ENCODE peak calls at places on chromosomes 7 and 10, in ten cellular contexts. B, L, R, S, U, O, V, T, M and G are unnamed samples.

GRCh38 chr7:50696810-50697582 is 85.7 kb downstream of the GRB10 start:
- DNase-seq in B (no peak), L (no peak), R (no peak), S (no peak), U (no peak), O (no peak), V (no peak), T (peak; percentile 16), M (no peak), G (no peak)

GRCh38 chr7:70542750-70543376 is 589.1 kb upstream of the GALNT17 start:
- DNase-seq in B (no peak), L (no peak), R (no peak), S (peak; percentile 31), U (peak; percentile 35), O (no peak), V (no peak), T (no peak), M (no peak), G (no peak)

GRCh38 chr7:139981533-139981932 is 81.2 kb downstream of the PARP12 start:
- DNase-seq in B (no peak), L (no peak), R (no peak), S (no peak), U (no peak), O (no peak), V (no peak), T (peak; percentile 72), M (no peak), G (no peak)

GRCh38 chr7:39130304-39130703 is 152.6 kb downstream of the POU6F2 start:
- DNase-seq in B (no peak), L (no peak), R (no peak), S (no peak), U (no peak), O (no peak), V (no peak), T (no peak), M (no peak), G (no peak)

GRCh38 chr7:111499027-111499426 is 63.3 kb downstream of the IMMP2L start:
- DNase-seq in B (no peak), L (no peak), R (no peak), S (no peak), U (no peak), O (peak; percentile 89), V (no peak), T (no peak), M (no peak), G (no peak)

GRCh38 chr10:87771871-87772500 is 46.0 kb downstream of the ATAD1 start:
- DNase-seq in B (no peak), L (no peak), R (no peak), S (peak; percentile 38), U (no peak), O (no peak), V (no peak), T (peak; percentile 49), M (no peak), G (no peak)

GRCh38 chr10:10794776-10795175 is 222.9 kb upstream of the CELF2 start:
- DNase-seq in B (no peak), L (no peak), R (no peak), S (no peak), U (no peak), O (no peak), V (no peak), T (no peak), M (peak; percentile 79), G (no peak)

GRCh38 chr7:138249975-138250374 is 173.7 kb downstream of the AKR1D1 start:
- DNase-seq in B (no peak), L (no peak), R (no peak), S (no peak), U (no peak), O (no peak), V (no peak), T (no peak), M (no peak), G (no peak)

GRCh38 chr7:107610353-107610752 is 30.3 kb downstream of the BCAP29 start:
- DNase-seq in B (no peak), L (no peak), R (no peak), S (no peak), U (no peak), O (no peak), V (no peak), T (no peak), M (no peak), G (no peak)

GRCh38 chr10:75605096-75605495 is 173.7 kb downstream of the LRMDA start:
- DNase-seq in B (no peak), L (no peak), R (no peak), S (no peak), U (no peak), O (no peak), V (no peak), T (no peak), M (no peak), G (no peak)

GRCh38 chr7:475425-475728 is 44.3 kb downstream of the PDGFA start:
- DNase-seq in B (no peak), L (no peak), R (no peak), S (no peak), U (peak; percentile 5), O (no peak), V (no peak), T (no peak), M (no peak), G (no peak)

GRCh38 chr7:138834583-138834982 is 36.6 kb upstream of the ATP6V0A4 start:
- DNase-seq in B (no peak), L (no peak), R (no peak), S (no peak), U (no peak), O (no peak), V (no peak), T (no peak), M (no peak), G (no peak)

GRCh38 chr10:130053561-130053960 is 57.1 kb downstream of the C10orf143 start:
- DNase-seq in B (no peak), L (no peak), R (no peak), S (no peak), U (no peak), O (no peak), V (no peak), T (no peak), M (no peak), G (no peak)

GRCh38 chr10:33484787-33485186 is 150.3 kb upstream of the NRP1 start:
- DNase-seq in B (no peak), L (no peak), R (no peak), S (no peak), U (no peak), O (no peak), V (no peak), T (peak; percentile 79), M (no peak), G (no peak)

DNA sequence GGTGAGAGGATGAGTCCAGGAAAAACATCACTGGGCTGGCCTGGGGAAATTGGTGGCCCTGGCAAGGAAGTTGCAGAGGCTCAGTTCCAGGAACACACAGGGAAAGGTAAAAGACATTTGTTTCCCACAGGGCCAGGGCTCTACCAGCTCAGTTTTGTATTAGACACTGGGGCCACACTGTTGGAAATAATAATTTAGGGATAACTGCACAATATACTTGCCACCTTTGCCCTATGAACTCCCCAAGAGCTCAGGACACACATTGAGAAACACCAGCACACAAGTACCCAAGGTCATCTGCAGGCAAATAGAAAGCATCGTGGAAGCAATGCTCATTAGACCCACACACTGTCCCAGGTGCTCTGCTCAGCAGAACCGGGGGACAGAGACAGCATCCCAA is 617.6 kb downstream of the PTPRN2 start:
- DNase-seq in B (no peak), L (no peak), R (no peak), S (no peak), U (no peak), O (no peak), V (no peak), T (no peak), M (no peak), G (no peak)
- H3K9me3 ChIP-seq in B (no peaks in the 10 kb centered on the region), L (peaks cover 12% of the 10 kb centered on the region), R (peaks cover 23% of the 10 kb centered on the region), S (no peaks in the 10 kb centered on the region), U (no peaks in the 10 kb centered on the region), O (peaks cover 13% of the 10 kb centered on the region), V (no peaks in the 10 kb centered on the region), T (no peaks in the 10 kb centered on the region), M (no peaks in the 10 kb centered on the region), G (no peaks in the 10 kb centered on the region)

GRCh38 chr10:113691381-113691780 is 11.7 kb downstream of the CASP7 start:
- DNase-seq in B (no peak), L (no peak), R (no peak), S (no peak), U (no peak), O (no peak), V (no peak), T (no peak), M (no peak), G (no peak)

GRCh38 chr10:113687041-113687440 is 7.3 kb downstream of the CASP7 start:
- DNase-seq in B (no peak), L (no peak), R (no peak), S (no peak), U (no peak), O (no peak), V (no peak), T (no peak), M (no peak), G (no peak)

GRCh38 chr10:113690749-113691148 is 11.0 kb downstream of the CASP7 start:
- DNase-seq in B (no peak), L (no peak), R (no peak), S (no peak), U (no peak), O (no peak), V (no peak), T (no peak), M (no peak), G (no peak)

GRCh38 chr10:113689574-113689973 is 9.9 kb downstream of the CASP7 start:
- DNase-seq in B (no peak), L (no peak), R (no peak), S (no peak), U (no peak), O (no peak), V (no peak), T (no peak), M (no peak), G (no peak)

GRCh38 chr10:113689057-113689456 is 9.3 kb downstream of the CASP7 start:
- DNase-seq in B (no peak), L (no peak), R (no peak), S (no peak), U (no peak), O (no peak), V (no peak), T (no peak), M (no peak), G (no peak)
- H3K9me3 ChIP-seq in B (no peaks in the 10 kb centered on the region), L (peaks cover 12% of the 10 kb centered on the region), R (peaks cover 21% of the 10 kb centered on the region), S (no peaks in the 10 kb centered on the region), U (peaks cover 13% of the 10 kb centered on the region), O (no peaks in the 10 kb centered on the region), V (peaks cover 7% of the 10 kb centered on the region), T (peaks cover 10% of the 10 kb centered on the region), M (peaks cover 11% of the 10 kb centered on the region), G (peaks cover 38% of the 10 kb centered on the region)

GRCh38 chr10:29253096-29254029 is 35.5 kb upstream of the LYZL1 start:
- DNase-seq in B (peak; percentile 64), L (no peak), R (no peak), S (no peak), U (peak; percentile 43), O (no peak), V (no peak), T (no peak), M (no peak), G (peak; percentile 70)
- H3K9me3 ChIP-seq in B (no peaks in the 10 kb centered on the region), L (no peaks in the 10 kb centered on the region), R (no peaks in the 10 kb centered on the region), S (no peaks in the 10 kb centered on the region), U (no peaks in the 10 kb centered on the region), O (no peaks in the 10 kb centered on the region), V (no peaks in the 10 kb centered on the region), T (no peaks in the 10 kb centered on the region), M (no peaks in the 10 kb centered on the region), G (no peaks in the 10 kb centered on the region)

DNA sequence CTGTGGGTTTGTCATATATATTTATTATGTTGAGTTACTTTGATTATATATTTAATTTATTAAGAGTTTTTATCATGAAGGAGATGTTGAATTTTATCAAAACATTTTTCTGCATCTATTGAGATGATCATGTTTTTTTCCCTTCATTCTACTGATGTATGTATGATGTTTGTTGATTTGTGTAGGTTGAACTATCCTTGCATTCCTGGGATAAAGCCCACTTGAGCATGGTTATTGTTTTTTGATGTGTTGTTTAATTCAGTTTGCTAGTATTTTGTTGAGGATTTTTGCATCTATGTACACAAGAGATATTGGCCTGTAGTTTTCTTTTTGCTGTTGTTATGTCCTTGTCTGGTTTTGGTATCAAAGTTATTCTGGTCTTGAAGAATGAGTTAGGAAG is 31.1 kb downstream of the SCART1 start:
- DNase-seq in B (no peak), L (no peak), R (no peak), S (no peak), U (no peak), O (no peak), V (no peak), T (no peak), M (no peak), G (no peak)
- H3K9me3 ChIP-seq in B (peaks cover 3% of the 10 kb centered on the region), L (no peaks in the 10 kb centered on the region), R (peaks cover 25% of the 10 kb centered on the region), S (no peaks in the 10 kb centered on the region), U (no peaks in the 10 kb centered on the region), O (no peaks in the 10 kb centered on the region), V (no peaks in the 10 kb centered on the region), T (peaks cover 8% of the 10 kb centered on the region), M (peaks cover 3% of the 10 kb centered on the region), G (peaks cover 50% of the 10 kb centered on the region)